ENCODE peak calls at places on chromosomes 6 and 20, in nine cellular contexts. One of them, this sample, is unnamed.

GRCh38 chr20:61285691-61286090 is 33.6 kb downstream of the CDH4 start:
- DNase-seq in right cardiac atrium: no peak
- DNase-seq in MM.1S: no peak
- DNase-seq in thoracic aorta: no peak
- DNase-seq in A673: no peak
- DNase-seq in left lung: no peak
- DNase-seq in SW480: no peak
- DNase-seq in NCI-H1694: no peak
- DNase-seq in iris pigment epithelial cell: no peak
- DNase-seq in this sample: no peak

GRCh38 chr6:149211046-149211571 is 106.4 kb upstream of the TAB2 start:
- DNase-seq in right cardiac atrium: no peak
- DNase-seq in MM.1S: no peak
- DNase-seq in thoracic aorta: no peak
- DNase-seq in A673: no peak
- DNase-seq in left lung: no peak
- DNase-seq in SW480: no peak
- DNase-seq in NCI-H1694: no peak
- DNase-seq in iris pigment epithelial cell: peak; percentile 44
- DNase-seq in this sample: no peak

GRCh38 chr20:51862796-51863195 is 60.5 kb upstream of the SALL4 start:
- DNase-seq in right cardiac atrium: no peak
- DNase-seq in MM.1S: no peak
- DNase-seq in thoracic aorta: no peak
- DNase-seq in A673: no peak
- DNase-seq in left lung: no peak
- DNase-seq in SW480: peak; percentile 61
- DNase-seq in NCI-H1694: no peak
- DNase-seq in iris pigment epithelial cell: peak; percentile 44
- DNase-seq in this sample: no peak

GRCh38 chr6:90544741-90545140 is 42.1 kb downstream of the MAP3K7 start:
- DNase-seq in right cardiac atrium: no peak
- DNase-seq in MM.1S: no peak
- DNase-seq in thoracic aorta: no peak
- DNase-seq in A673: no peak
- DNase-seq in left lung: no peak
- DNase-seq in SW480: no peak
- DNase-seq in NCI-H1694: no peak
- DNase-seq in iris pigment epithelial cell: no peak
- DNase-seq in this sample: no peak

GRCh38 chr6:13026100-13026499 is 302.2 kb downstream of the TBC1D7 start:
- DNase-seq in right cardiac atrium: no peak
- DNase-seq in MM.1S: no peak
- DNase-seq in thoracic aorta: no peak
- DNase-seq in A673: no peak
- DNase-seq in left lung: no peak
- DNase-seq in SW480: no peak
- DNase-seq in NCI-H1694: no peak
- DNase-seq in iris pigment epithelial cell: no peak
- DNase-seq in this sample: no peak

GRCh38 chr6:112203577-112204349 is 50.6 kb downstream of the LAMA4 start:
- DNase-seq in right cardiac atrium: no peak
- DNase-seq in MM.1S: peak; percentile 44
- DNase-seq in thoracic aorta: no peak
- DNase-seq in A673: no peak
- DNase-seq in left lung: no peak
- DNase-seq in SW480: no peak
- DNase-seq in NCI-H1694: no peak
- DNase-seq in iris pigment epithelial cell: peak; percentile 95
- DNase-seq in this sample: peak; percentile 87

GRCh38 chr6:99882151-99882702 is 111.8 kb downstream of the MCHR2 start:
- DNase-seq in right cardiac atrium: no peak
- DNase-seq in MM.1S: no peak
- DNase-seq in thoracic aorta: no peak
- DNase-seq in A673: no peak
- DNase-seq in left lung: no peak
- DNase-seq in SW480: no peak
- DNase-seq in NCI-H1694: no peak
- DNase-seq in iris pigment epithelial cell: no peak
- DNase-seq in this sample: no peak

GRCh38 chr20:17504898-17505663 is 26.1 kb downstream of the BFSP1 start:
- DNase-seq in right cardiac atrium: peak; percentile 83
- DNase-seq in MM.1S: peak; percentile 80
- DNase-seq in thoracic aorta: no peak
- DNase-seq in A673: peak; percentile 74
- DNase-seq in left lung: peak; percentile 62
- DNase-seq in SW480: peak; percentile 86
- DNase-seq in NCI-H1694: peak; percentile 38
- DNase-seq in iris pigment epithelial cell: peak; percentile 57
- DNase-seq in this sample: peak; percentile 59

GRCh38 chr6:67606905-67607828 is 1027.9 kb upstream of the ADGRB3 start:
- DNase-seq in right cardiac atrium: no peak
- DNase-seq in MM.1S: no peak
- DNase-seq in thoracic aorta: no peak
- DNase-seq in A673: no peak
- DNase-seq in left lung: no peak
- DNase-seq in SW480: no peak
- DNase-seq in NCI-H1694: no peak
- DNase-seq in iris pigment epithelial cell: peak; percentile 73
- DNase-seq in this sample: no peak

GRCh38 chr6:118894425-118895240 is 681 bp downstream of the ASF1A start:
- DNase-seq in right cardiac atrium: peak; percentile 89
- DNase-seq in MM.1S: peak; percentile 53
- DNase-seq in thoracic aorta: no peak
- DNase-seq in A673: peak; percentile 68
- DNase-seq in left lung: peak; percentile 67
- DNase-seq in SW480: peak; percentile 24
- DNase-seq in NCI-H1694: no peak
- DNase-seq in iris pigment epithelial cell: peak; percentile 71
- DNase-seq in this sample: peak; percentile 35

GRCh38 chr6:155311076-155311475 is 3.2 kb downstream of the TFB1M start:
- DNase-seq in right cardiac atrium: no peak
- DNase-seq in MM.1S: no peak
- DNase-seq in thoracic aorta: no peak
- DNase-seq in A673: peak; percentile 54
- DNase-seq in left lung: no peak
- DNase-seq in SW480: no peak
- DNase-seq in NCI-H1694: no peak
- DNase-seq in iris pigment epithelial cell: peak; percentile 62
- DNase-seq in this sample: no peak

GRCh38 chr6:168007592-168008338 is 10.3 kb downstream of the KIF25 start:
- DNase-seq in right cardiac atrium: no peak
- DNase-seq in MM.1S: no peak
- DNase-seq in thoracic aorta: no peak
- DNase-seq in A673: peak; percentile 62
- DNase-seq in left lung: peak; percentile 61
- DNase-seq in SW480: peak; percentile 95
- DNase-seq in NCI-H1694: no peak
- DNase-seq in iris pigment epithelial cell: peak; percentile 100
- DNase-seq in this sample: peak; percentile 84

GRCh38 chr6:299050-299980 is 7.0 kb downstream of the DUSP22 start:
- DNase-seq in right cardiac atrium: no peak
- DNase-seq in MM.1S: no peak
- DNase-seq in thoracic aorta: no peak
- DNase-seq in A673: no peak
- DNase-seq in left lung: no peak
- DNase-seq in SW480: no peak
- DNase-seq in NCI-H1694: no peak
- DNase-seq in iris pigment epithelial cell: peak; percentile 71
- DNase-seq in this sample: no peak

GRCh38 chr6:67141012-67141411 is 1434.0 kb upstream of the EYS start:
- DNase-seq in right cardiac atrium: no peak
- DNase-seq in MM.1S: no peak
- DNase-seq in thoracic aorta: no peak
- DNase-seq in A673: peak; percentile 62
- DNase-seq in left lung: no peak
- DNase-seq in SW480: no peak
- DNase-seq in NCI-H1694: no peak
- DNase-seq in iris pigment epithelial cell: no peak
- DNase-seq in this sample: no peak

GRCh38 chr6:105795913-105796517 is 290.1 kb upstream of the PRDM1 start:
- DNase-seq in right cardiac atrium: no peak
- DNase-seq in MM.1S: no peak
- DNase-seq in thoracic aorta: no peak
- DNase-seq in A673: no peak
- DNase-seq in left lung: peak; percentile 49
- DNase-seq in SW480: no peak
- DNase-seq in NCI-H1694: no peak
- DNase-seq in iris pigment epithelial cell: no peak
- DNase-seq in this sample: no peak

This sample was measured in RWPE1.